ENCODE peak calls at places on chromosomes 13 and 19, in six cellular contexts. P is cardiac muscle cell, B is psoas muscle, K is thoracic aorta, O is astrocyte, C is aorta. Y is an unnamed sample. For H3K9me3, the result is how much of the 10 kb centered on the place peaks cover.

GRCh38 chr13:113082198-113083021 is 23.2 kb upstream of the F7 start:
- DNase-seq in P (no peak), C (peak), O (no peak), B (no peak), K (no peak), Y (no peak)

GRCh38 chr13:36788276-36788675 is 30.7 kb upstream of the RFXAP start:
- DNase-seq in C (no peak), K (no peak), P (no peak), B (no peak), O (peak), Y (no peak)

GRCh38 chr19:15195381-15195964 is 5.3 kb downstream of the NOTCH3 start:
- DNase-seq in K (peak), P (peak), C (peak), O (peak), B (peak), Y (peak)

GRCh38 chr19:19551862-19552192 is 13.8 kb downstream of the CILP2 start:
- DNase-seq in C (no peak), K (no peak), O (peak), P (peak), B (no peak), Y (peak)

GRCh38 chr19:33752945-33753344 is 43.7 kb upstream of the KCTD15 start:
- DNase-seq in B (no peak), P (no peak), C (no peak), K (no peak), O (no peak), Y (no peak)

GRCh38 chr19:44557933-44558332 is 28.5 kb upstream of the CEACAM20 start:
- DNase-seq in B (no peak), C (no peak), O (no peak), P (no peak), K (no peak), Y (no peak)

GRCh38 chr19:16364231-16364865 is 39.7 kb downstream of the KLF2 start:
- DNase-seq in O (no peak), B (no peak), K (no peak), C (peak), P (no peak), Y (peak)

GRCh38 chr19:1942078-1942933 is 1.3 kb downstream of the CSNK1G2 start:
- DNase-seq in K (no peak), P (peak), B (peak), C (peak), O (peak), Y (peak)

GRCh38 chr13:106104281-106104901 is 431.1 kb downstream of the EFNB2 start:
- DNase-seq in K (no peak), O (peak), C (no peak), P (peak), B (no peak), Y (no peak)

GRCh38 chr13:100381595-100382224 is 206.9 kb downstream of the GGACT start:
- DNase-seq in O (no peak), K (no peak), C (no peak), P (no peak), B (no peak), Y (peak)

GRCh38 chr19:18329035-18329376 is 6.1 kb upstream of the LSM4 start:
- DNase-seq in K (no peak), O (no peak), P (no peak), B (no peak), C (no peak), Y (no peak)
- H3K27ac ChIP-seq in K (peak), O (peak), P (peak), B (peak), C (no peak), Y (peak)

DNA sequence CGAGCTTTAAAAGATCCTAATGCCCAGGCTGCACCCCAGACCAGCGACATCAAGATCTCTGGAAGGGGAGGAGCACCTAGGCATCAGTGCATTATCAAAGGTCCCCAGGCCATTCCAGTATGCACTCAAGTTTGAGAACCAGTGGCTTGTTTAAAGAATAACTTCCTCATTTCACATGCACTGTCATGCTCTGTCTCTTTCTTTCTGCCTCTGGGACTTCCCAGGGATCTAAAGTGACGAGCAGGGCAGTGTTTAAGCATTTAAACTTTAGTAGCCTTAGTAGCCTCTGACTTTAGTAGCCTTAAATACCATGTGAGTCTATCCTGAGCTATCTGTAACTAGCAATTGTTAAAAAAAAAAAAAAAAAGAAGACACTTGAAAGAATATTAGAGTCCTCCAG is 8.9 kb upstream of the FARP1 start:
- DNase-seq in B (no peak), O (no peak), P (no peak), C (no peak), K (no peak), Y (no peak)
- H3K9me3 ChIP-seq in B (under half), O (under half), P (under half), C (under half), K (under half), Y (under half)

DNA sequence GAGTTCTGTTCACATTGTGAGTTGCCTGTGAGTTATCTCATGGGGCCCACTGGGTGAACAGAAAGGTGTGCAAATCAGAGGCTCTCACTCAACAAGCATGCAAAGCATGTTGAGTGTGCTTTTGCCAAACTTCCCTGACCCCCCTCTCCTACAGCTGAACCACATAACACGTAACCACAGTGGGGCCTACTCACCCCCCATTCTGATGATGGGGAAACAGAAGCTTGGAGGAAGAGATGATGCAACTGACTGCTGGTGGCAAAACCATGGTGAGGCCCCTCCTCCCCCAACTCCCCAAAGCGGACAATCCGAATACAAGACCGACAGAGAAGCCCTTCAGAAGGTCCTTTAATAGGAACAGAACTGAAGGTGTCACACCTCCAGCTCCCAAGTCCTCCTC is 4.0 kb downstream of the ZNF784 start:
- DNase-seq in B (no peak), O (no peak), K (no peak), P (peak), C (peak), Y (no peak)
- H3K27ac ChIP-seq in B (peak), O (no peak), K (no peak), P (no peak), C (no peak), Y (no peak)

GRCh38 chr19:7083076-7083956 is 13.8 kb downstream of the ZNF557 start:
- DNase-seq in P (peak), B (no peak), K (no peak), C (no peak), O (peak), Y (no peak)

GRCh38 chr19:7088999-7089398 is 19.5 kb downstream of the ZNF557 start:
- DNase-seq in P (no peak), C (no peak), B (no peak), O (no peak), K (no peak), Y (no peak)
- H3K9me3 ChIP-seq in P (under half), C (under half), B (half or more), O (under half), K (half or more), Y (under half)

GRCh38 chr19:39388657-39389056 is 2.2 kb downstream of the PAF1 start:
- DNase-seq in C (no peak), B (no peak), P (no peak), K (no peak), O (no peak), Y (peak)
- H3K27ac ChIP-seq in C (no peak), B (no peak), P (no peak), K (no peak), O (no peak), Y (no peak)